ENCODE peak calls at places on chromosomes 6 and 20, in seven cellular contexts. L is hepatocyte, Z is H9, K is upper lobe of right lung, Q is pancreas, S is thoracic aorta, D is ovary. G is an unnamed sample. For H3K9me3, the result is how much of the 10 kb centered on the place peaks cover.

GRCh38 chr6:43271103-43271815 is 26.8 kb upstream of the SLC22A7 start:
- DNase-seq in K (no peak), Z (no peak), D (no peak), L (no peak), S (no peak), Q (no peak), G (no peak)

GRCh38 chr6:153231048-153231635 is 100.1 kb upstream of the RGS17 start:
- DNase-seq in Q (peak), S (peak), L (peak), D (no peak), K (peak), Z (peak), G (no peak)

GRCh38 chr6:113855500-113856010 is 1.6 kb upstream of the MARCKS start:
- DNase-seq in Z (no peak), L (peak), S (no peak), K (no peak), Q (peak), D (no peak), G (no peak)

GRCh38 chr6:29552512-29553051 is 7.0 kb downstream of the UBD start:
- DNase-seq in L (peak), S (no peak), Q (no peak), D (no peak), K (no peak), Z (no peak), G (no peak)

GRCh38 chr6:1255646-1256365 is 56.1 kb upstream of the FOXQ1 start:
- DNase-seq in Z (no peak), Q (no peak), S (no peak), L (no peak), K (no peak), D (no peak), G (no peak)

GRCh38 chr6:13908955-13909381 is 15.8 kb upstream of the RNF182 start:
- DNase-seq in D (peak), K (no peak), S (no peak), Z (peak), Q (peak), L (peak), G (no peak)

GRCh38 chr20:25000268-25000801 is 7.8 kb upstream of the APMAP start:
- DNase-seq in K (peak), D (peak), S (no peak), L (peak), Q (peak), Z (peak), G (peak)

GRCh38 chr20:61477366-61477966 is 225.4 kb downstream of the CDH4 start:
- DNase-seq in S (no peak), Z (peak), D (no peak), L (no peak), K (no peak), Q (no peak), G (no peak)

GRCh38 chr6:22271044-22271443 is 25.8 kb downstream of the PRL start:
- DNase-seq in Q (no peak), S (no peak), Z (no peak), K (no peak), D (no peak), L (no peak), G (no peak)

GRCh38 chr6:33621396-33622388 is 570 bp downstream of the ITPR3 start:
- DNase-seq in S (no peak), L (peak), D (peak), Q (peak), K (peak), Z (peak), G (no peak)

GRCh38 chr6:81696505-81696904 is 56.0 kb downstream of the TENT5A start:
- DNase-seq in D (no peak), S (no peak), L (peak), K (no peak), Z (no peak), Q (no peak), G (no peak)

GRCh38 chr6:70166088-70166958 is 136.6 kb downstream of the COL9A1 start:
- DNase-seq in Z (peak), D (no peak), S (no peak), K (peak), Q (peak), L (peak), G (no peak)

GRCh38 chr20:3563548-3564177 is 92.8 kb downstream of the ATRN start:
- DNase-seq in D (no peak), K (no peak), L (peak), Q (no peak), S (no peak), Z (no peak), G (no peak)

GRCh38 chr6:127550403-127550802 is 26.6 kb upstream of the C6orf58 start:
- DNase-seq in D (no peak), K (no peak), L (no peak), Q (no peak), S (no peak), Z (no peak), G (no peak)

GRCh38 chr6:110560239-110561015 is 84.0 kb upstream of the SLC22A16 start:
- DNase-seq in L (no peak), D (no peak), Z (no peak), Q (no peak), K (no peak), S (no peak), G (no peak)

GRCh38 chr6:145214570-145214969 is 520.8 kb downstream of the EPM2A start:
- DNase-seq in Z (no peak), Q (no peak), K (no peak), L (peak), D (no peak), S (no peak), G (no peak)

GRCh38 chr20:41249781-41250281 is 67.7 kb downstream of the ZHX3 start:
- DNase-seq in S (no peak), Z (peak), K (no peak), D (peak), L (peak), Q (no peak), G (no peak)

GRCh38 chr6:143878272-143878760 is 14.0 kb downstream of the ZC2HC1B start:
- DNase-seq in Q (no peak), K (no peak), L (no peak), S (no peak), Z (no peak), D (no peak), G (no peak)

DNA sequence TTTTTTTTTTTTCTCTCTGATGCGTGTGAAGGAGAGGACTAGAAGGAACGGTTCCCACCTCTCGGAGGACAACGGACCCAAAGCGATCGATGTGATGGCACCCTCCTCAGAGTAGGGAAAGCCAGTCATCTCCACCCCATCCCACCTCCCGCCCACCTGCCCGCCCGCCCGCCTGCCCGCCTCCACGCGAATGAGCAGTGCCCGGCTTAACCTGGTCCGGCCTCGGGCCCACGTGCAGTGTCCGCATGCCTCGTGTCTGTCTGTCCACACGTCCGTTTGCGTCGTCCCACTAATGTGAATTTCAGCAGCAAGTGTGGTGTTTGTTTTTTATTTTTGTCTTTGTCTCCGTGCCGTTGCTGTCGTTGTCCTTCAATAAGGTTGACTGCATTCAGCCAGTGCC is 42.1 kb upstream of the MYL9 start:
- DNase-seq in S (no peak), D (no peak), Q (no peak), L (no peak), K (no peak), Z (no peak), G (no peak)
- H3K27ac ChIP-seq in S (peak), D (no peak), Q (no peak), L (no peak), K (no peak), Z (no peak), G (no peak)

DNA sequence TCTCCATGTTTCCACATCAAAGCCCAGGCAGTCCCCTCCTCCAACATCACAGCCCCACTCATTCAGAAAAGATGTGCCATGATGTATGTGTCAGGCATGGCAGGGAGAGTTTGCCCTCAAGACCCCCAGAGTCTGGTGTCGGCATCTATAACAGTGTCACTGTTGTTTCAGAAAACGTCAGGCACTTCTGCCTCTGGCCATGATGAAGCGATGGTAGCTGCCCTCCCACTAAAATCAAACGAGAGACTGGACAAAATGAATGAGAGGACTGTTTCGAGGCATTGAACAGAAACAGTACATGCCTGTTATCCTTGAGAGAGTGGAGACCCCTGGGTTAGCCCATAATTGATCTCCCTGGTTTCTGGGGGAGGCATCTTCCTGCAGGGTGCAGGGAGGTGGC is 144.6 kb downstream of the SYCP2 start:
- DNase-seq in L (no peak), S (no peak), D (no peak), K (no peak), Q (no peak), Z (peak), G (no peak)
- H3K9me3 ChIP-seq in L (under half), S (under half), D (under half), K (under half), Q (under half), Z (under half), G (under half)

DNA sequence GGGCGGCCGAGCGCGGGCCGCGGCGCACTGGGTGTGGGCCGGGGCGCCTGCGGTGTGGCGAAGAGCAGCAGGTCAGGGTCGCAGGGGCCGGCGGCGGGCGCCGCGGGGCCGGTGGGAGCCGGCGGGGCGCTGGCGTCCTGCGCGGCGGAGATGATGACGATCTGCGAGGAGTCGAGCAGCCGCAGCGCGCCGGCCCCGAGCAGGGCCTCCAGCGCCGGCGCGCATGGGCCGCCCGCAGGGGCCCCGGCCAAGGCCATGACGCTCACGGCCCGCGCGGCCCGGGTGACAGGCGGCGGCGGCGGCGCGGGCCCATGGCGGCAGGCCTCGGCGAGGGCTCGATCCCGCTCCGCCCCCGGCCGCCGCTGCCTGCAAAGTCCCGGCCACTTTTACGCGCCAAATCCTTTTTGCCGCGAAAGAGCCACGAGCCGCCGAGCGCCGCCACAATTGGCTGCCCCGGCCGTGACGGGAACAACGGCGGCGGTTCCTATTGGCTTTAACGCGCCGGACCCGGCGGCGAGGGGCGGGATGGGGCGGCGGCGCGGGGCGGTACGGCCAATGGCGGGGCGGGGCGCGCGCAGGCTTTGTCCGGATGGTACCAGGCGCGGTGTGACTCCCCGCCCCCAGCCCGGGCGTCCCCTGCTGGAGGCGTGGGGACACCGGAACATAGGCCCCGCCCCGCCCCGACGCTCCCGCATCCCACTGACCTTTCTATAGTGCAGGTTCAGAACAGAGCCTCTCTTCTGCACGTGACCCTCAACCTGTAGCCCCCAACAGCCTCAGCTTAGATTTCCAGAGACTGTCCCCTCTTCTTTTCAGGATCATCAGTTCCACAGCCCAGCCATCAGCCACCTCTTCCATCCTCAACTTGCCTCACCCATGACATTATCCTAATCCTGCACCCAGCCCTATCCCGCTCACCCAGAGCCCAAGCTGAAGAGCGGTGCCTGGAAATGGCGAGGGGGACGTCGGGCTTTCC is at the start of gene E2F1:
- DNase-seq in L (peak), Q (peak), D (peak), Z (peak), S (peak), K (peak), G (peak)
- TF ChIP-seq CTCF in L (peak), Q (no peak), D (peak), Z (peak), S (peak), K (peak), G (peak)

DNA sequence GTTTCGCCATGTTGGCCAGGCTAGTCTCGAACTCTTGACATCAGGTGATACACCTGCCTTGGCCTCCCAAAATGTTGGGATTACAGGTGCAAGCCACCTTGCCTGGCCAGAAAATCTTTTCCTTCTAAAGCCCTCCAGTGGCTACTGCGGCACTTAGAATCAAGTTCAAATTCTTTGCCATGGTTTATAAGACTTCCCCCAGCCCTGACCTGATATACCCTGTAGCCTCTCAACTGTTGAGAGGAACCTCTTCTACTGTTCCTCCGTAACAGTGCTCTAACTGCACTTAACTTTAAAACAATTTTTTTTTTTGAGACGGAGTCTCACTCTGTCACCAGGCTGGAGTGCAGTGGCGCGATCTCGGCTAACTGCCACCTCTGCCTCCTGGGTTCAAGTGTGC is 235.6 kb downstream of the BCAS1 start:
- DNase-seq in L (no peak), Z (no peak), K (no peak), D (no peak), Q (no peak), S (no peak), G (no peak)
- H3K27ac ChIP-seq in L (no peak), Z (no peak), K (no peak), D (no peak), Q (no peak), S (no peak), G (no peak)

GRCh38 chr6:134425521-134426316 is 107.8 kb upstream of the SGK1 start:
- DNase-seq in D (no peak), L (no peak), K (no peak), Q (no peak), S (no peak), Z (no peak), G (no peak)
- H3K9me3 ChIP-seq in D (under half), L (under half), K (under half), Q (under half), S (under half), Z (under half), G (under half)

GRCh38 chr6:24659547-24659946 is 7.2 kb downstream of the TDP2 start:
- DNase-seq in K (no peak), Z (no peak), Q (no peak), D (no peak), S (no peak), L (no peak), G (no peak)

GRCh38 chr6:24660100-24660499 is 6.6 kb downstream of the TDP2 start:
- DNase-seq in D (no peak), Q (no peak), K (no peak), Z (no peak), S (no peak), L (no peak), G (no peak)

GRCh38 chr6:24664049-24664987 is 2.4 kb downstream of the TDP2 start:
- DNase-seq in Q (no peak), Z (no peak), L (no peak), S (no peak), D (no peak), K (no peak), G (no peak)

GRCh38 chr6:24663198-24663597 is 3.5 kb downstream of the TDP2 start:
- DNase-seq in D (no peak), Q (no peak), K (no peak), Z (no peak), L (no peak), S (no peak), G (no peak)

GRCh38 chr6:24662206-24662605 is 4.5 kb downstream of the TDP2 start:
- DNase-seq in Z (no peak), D (no peak), L (no peak), Q (no peak), S (no peak), K (no peak), G (no peak)
- TF ChIP-seq CTCF in Z (no peak), D (no peak), L (no peak), Q (no peak), S (no peak), K (no peak), G (no peak)

GRCh38 chr20:47534405-47534804 is 32.7 kb downstream of the NCOA3 start:
- DNase-seq in Q (no peak), L (no peak), K (no peak), S (no peak), Z (no peak), D (no peak), G (no peak)
- H3K27ac ChIP-seq in Q (no peak), L (no peak), K (no peak), S (no peak), Z (no peak), D (no peak), G (no peak)

G was measured in breast epithelium.